ENCODE peak calls at places on chromosomes 12 and 14, in seven cellular contexts. S is tibial artery, H is BJ, X is HFFc6, D is lower leg skin, E is AG09309, B is RWPE1. M is an unnamed sample.

GRCh38 chr14:77659822-77660221 is 43.4 kb upstream of the SPTLC2 start:
- DNase-seq in S (no peak), H (no peak), X (no peak), D (no peak), E (no peak), B (no peak), M (no peak)

GRCh38 chr12:68746572-68747180 is 700 bp downstream of the SLC35E3 start:
- DNase-seq in S (peak; percentile 78), H (no peak), X (peak; percentile 71), D (peak; percentile 48), E (peak; percentile 23), B (peak; percentile 65), M (peak; percentile 33)

GRCh38 chr12:29534935-29535334 is 37.4 kb upstream of the OVCH1 start:
- DNase-seq in S (no peak), H (no peak), X (no peak), D (no peak), E (no peak), B (no peak), M (no peak)

GRCh38 chr12:49208661-49209060 is 19.8 kb upstream of the TUBA1A start:
- DNase-seq in S (peak; percentile 2), H (no peak), X (no peak), D (no peak), E (no peak), B (no peak), M (no peak)

GRCh38 chr12:75862692-75863471 is 168.7 kb downstream of the PHLDA1 start:
- DNase-seq in S (no peak), H (peak; percentile 14), X (peak; percentile 78), D (no peak), E (no peak), B (peak; percentile 74), M (no peak)

GRCh38 chr12:108052260-108052659 is 76.8 kb upstream of the WSCD2 start:
- DNase-seq in S (no peak), H (no peak), X (no peak), D (no peak), E (no peak), B (no peak), M (no peak)

GRCh38 chr12:107912421-107913004 is 138.0 kb downstream of the ASCL4 start:
- DNase-seq in S (no peak), H (no peak), X (no peak), D (peak; percentile 42), E (no peak), B (peak; percentile 14), M (peak; percentile 14)

GRCh38 chr14:65940056-65940735 is 527.7 kb downstream of the FUT8 start:
- DNase-seq in S (no peak), H (no peak), X (no peak), D (no peak), E (no peak), B (peak; percentile 37), M (peak; percentile 50)

GRCh38 chr12:77213316-77213715 is 147.9 kb upstream of the E2F7 start:
- DNase-seq in S (no peak), H (no peak), X (no peak), D (no peak), E (no peak), B (no peak), M (no peak)

GRCh38 chr12:93567174-93567573 is 5.3 kb upstream of the SOCS2 start:
- DNase-seq in S (no peak), H (no peak), X (no peak), D (no peak), E (no peak), B (no peak), M (no peak)

GRCh38 chr12:44063671-44064070 is 227.8 kb downstream of the TMEM117 start:
- DNase-seq in S (no peak), H (no peak), X (no peak), D (no peak), E (no peak), B (no peak), M (no peak)

GRCh38 chr14:104871656-104872468 is 6.8 kb downstream of the CEP170B start:
- DNase-seq in S (no peak), H (no peak), X (no peak), D (no peak), E (no peak), B (no peak), M (no peak)

GRCh38 chr14:56821177-56821576 is 10.9 kb upstream of the OTX2 start:
- DNase-seq in S (no peak), H (no peak), X (no peak), D (no peak), E (no peak), B (no peak), M (no peak)

GRCh38 chr14:88468396-88468795 is 82.9 kb downstream of the SPATA7 start:
- DNase-seq in S (no peak), H (peak; percentile 78), X (peak; percentile 91), D (no peak), E (peak; percentile 33), B (peak; percentile 26), M (no peak)

GRCh38 chr12:48002179-48002601 is 2.1 kb downstream of the COL2A1 start:
- DNase-seq in S (no peak), H (no peak), X (no peak), D (no peak), E (no peak), B (peak; percentile 12), M (no peak)

GRCh38 chr12:11621797-11622423 is 27.6 kb upstream of the ETV6 start:
- DNase-seq in S (no peak), H (no peak), X (no peak), D (no peak), E (no peak), B (no peak), M (peak; percentile 70)

GRCh38 chr12:14779834-14780233 is 23.4 kb downstream of the WBP11 start:
- DNase-seq in S (no peak), H (no peak), X (no peak), D (no peak), E (no peak), B (no peak), M (no peak)

GRCh38 chr12:27505124-27505523 is 18.9 kb upstream of the PPFIBP1 start:
- DNase-seq in S (no peak), H (no peak), X (peak; percentile 49), D (no peak), E (no peak), B (no peak), M (no peak)

GRCh38 chr14:96920023-96920422 is 122.8 kb downstream of the VRK1 start:
- DNase-seq in S (no peak), H (no peak), X (no peak), D (no peak), E (no peak), B (no peak), M (no peak)

GRCh38 chr14:66708262-66708661 is 200.3 kb downstream of the GPHN start:
- DNase-seq in S (no peak), H (no peak), X (no peak), D (no peak), E (no peak), B (no peak), M (no peak)

GRCh38 chr14:91249841-91250616 is 5.5 kb upstream of the GPR68 start:
- DNase-seq in S (no peak), H (no peak), X (peak; percentile 63), D (no peak), E (no peak), B (no peak), M (peak; percentile 79)

GRCh38 chr12:96427269-96427729 is 27.1 kb upstream of the CDK17 start:
- DNase-seq in S (peak; percentile 73), H (peak; percentile 100), X (peak; percentile 100), D (peak; percentile 74), E (peak; percentile 100), B (peak; percentile 90), M (no peak)

GRCh38 chr12:7588703-7589329 is 76.9 kb downstream of the APOBEC1 start:
- DNase-seq in S (no peak), H (no peak), X (peak; percentile 60), D (peak; percentile 70), E (peak; percentile 35), B (peak; percentile 30), M (peak; percentile 59)
- TF ChIP-seq CTCF in S (peak; percentile 33), H (peak; percentile 71), X (peak; percentile 85), D (no peak), E (peak; percentile 77), B (peak; percentile 9), M (peak; percentile 78)

GRCh38 chr14:31781578-31781977 is 220.4 kb downstream of the NUBPL start:
- DNase-seq in S (no peak), H (no peak), X (no peak), D (no peak), E (no peak), B (no peak), M (peak; percentile 20)

GRCh38 chr14:31792726-31793125 is 231.5 kb downstream of the NUBPL start:
- DNase-seq in S (no peak), H (no peak), X (no peak), D (no peak), E (no peak), B (peak; percentile 3), M (no peak)

GRCh38 chr14:31785574-31785973 is 224.4 kb downstream of the NUBPL start:
- DNase-seq in S (no peak), H (no peak), X (no peak), D (no peak), E (no peak), B (no peak), M (no peak)

GRCh38 chr14:31788340-31788739 is 227.1 kb downstream of the NUBPL start:
- DNase-seq in S (no peak), H (no peak), X (no peak), D (no peak), E (no peak), B (no peak), M (no peak)

GRCh38 chr14:31787377-31787776 is 226.2 kb downstream of the NUBPL start:
- DNase-seq in S (no peak), H (no peak), X (peak; percentile 2), D (no peak), E (no peak), B (peak; percentile 3), M (no peak)
- TF ChIP-seq CTCF in S (no peak), H (no peak), X (peak; percentile 51), D (no peak), E (no peak), B (no peak), M (no peak)

GRCh38 chr12:52083638-52083996 is 4.1 kb downstream of the SMIM41 start:
- DNase-seq in S (no peak), H (no peak), X (no peak), D (no peak), E (no peak), B (no peak), M (no peak)
- TF ChIP-seq CTCF in S (no peak), H (no peak), X (peak; percentile 66), D (no peak), E (no peak), B (no peak), M (peak; percentile 58)

DNA sequence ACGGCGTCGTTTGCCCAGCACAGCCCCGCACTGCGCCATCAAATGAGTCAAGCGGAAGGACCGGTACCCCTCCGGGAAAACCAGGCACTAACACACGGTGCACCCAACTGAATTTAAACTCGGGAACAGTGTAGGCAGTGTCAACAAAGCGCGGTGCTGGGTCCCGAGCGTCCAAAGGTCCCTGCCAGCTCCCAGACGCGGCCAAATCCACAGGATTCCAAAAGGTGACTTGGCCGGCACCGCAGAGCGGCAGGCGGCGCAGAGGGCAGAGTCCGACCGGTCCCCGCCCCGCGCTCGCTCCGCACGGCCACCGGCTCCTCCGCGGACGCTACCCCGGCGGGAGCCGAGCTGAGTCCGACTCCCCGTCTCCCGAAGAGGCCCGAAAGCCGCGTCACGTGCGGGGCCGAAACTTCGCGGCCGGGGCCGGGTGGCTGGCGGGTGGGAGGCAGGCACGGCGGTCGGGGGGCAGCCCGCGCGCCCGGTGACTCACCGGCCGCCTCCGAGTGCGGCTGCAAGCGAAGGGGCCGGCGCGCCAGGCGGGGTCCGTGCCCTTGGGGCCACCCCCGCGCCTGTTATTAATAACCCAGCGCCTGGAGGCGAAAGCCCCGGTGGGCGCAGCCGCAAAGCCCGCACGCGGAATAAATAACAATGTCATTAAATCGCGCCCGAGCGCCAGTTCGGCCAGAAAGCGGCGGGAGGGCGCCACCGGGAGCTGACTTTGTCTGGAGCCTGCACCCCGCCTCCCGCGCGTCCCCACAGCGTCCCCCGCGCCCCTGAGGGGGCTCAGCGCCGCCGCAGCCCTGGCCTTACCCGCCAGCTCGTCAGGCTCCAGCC is 823 bp downstream of the DENND5B start:
- DNase-seq in S (peak; percentile 86), H (no peak), X (peak; percentile 48), D (peak; percentile 19), E (no peak), B (peak; percentile 50), M (peak; percentile 81)
- TF ChIP-seq CTCF in S (no peak), H (peak; percentile 8), X (peak; percentile 42), D (no peak), E (no peak), B (peak; percentile 17), M (peak; percentile 54)